ENCODE peak calls at places on chromosome 3, in nine cellular contexts. One of them, this sample, is unnamed.

GRCh38 chr3:149343951-149344350 is 10.5 kb upstream of the TM4SF18 start:
- DNase-seq in NAMALWA: peak
- DNase-seq in HL-60: no peak
- DNase-seq in SW480: no peak
- DNase-seq in HCEC 1CT: no peak
- DNase-seq in AG08395: no peak
- DNase-seq in uterus: no peak
- DNase-seq in CD8-positive, alpha-beta memory T cell: no peak
- DNase-seq in left ventricle myocardium inferior: no peak
- DNase-seq in this sample: no peak

GRCh38 chr3:133535971-133536634 is 37.4 kb upstream of the CDV3 start:
- DNase-seq in HCEC 1CT: peak
- DNase-seq in HL-60: no peak
- DNase-seq in left ventricle myocardium inferior: no peak
- DNase-seq in NAMALWA: no peak
- DNase-seq in uterus: no peak
- DNase-seq in SW480: no peak
- DNase-seq in AG08395: peak
- DNase-seq in CD8-positive, alpha-beta memory T cell: no peak
- DNase-seq in this sample: no peak

GRCh38 chr3:183247190-183247589 is 5.9 kb upstream of the B3GNT5 start:
- DNase-seq in HCEC 1CT: no peak
- DNase-seq in AG08395: no peak
- DNase-seq in uterus: no peak
- DNase-seq in SW480: no peak
- DNase-seq in HL-60: no peak
- DNase-seq in left ventricle myocardium inferior: no peak
- DNase-seq in CD8-positive, alpha-beta memory T cell: no peak
- DNase-seq in NAMALWA: no peak
- DNase-seq in this sample: no peak

GRCh38 chr3:183122257-183122932 is 23.1 kb upstream of the MCCC1 start:
- DNase-seq in AG08395: peak
- DNase-seq in uterus: no peak
- DNase-seq in HCEC 1CT: peak
- DNase-seq in left ventricle myocardium inferior: no peak
- DNase-seq in SW480: peak
- DNase-seq in HL-60: no peak
- DNase-seq in CD8-positive, alpha-beta memory T cell: peak
- DNase-seq in NAMALWA: peak
- DNase-seq in this sample: no peak

GRCh38 chr3:111246967-111247760 is 175.5 kb downstream of the NECTIN3 start:
- DNase-seq in HL-60: no peak
- DNase-seq in uterus: no peak
- DNase-seq in AG08395: peak
- DNase-seq in CD8-positive, alpha-beta memory T cell: no peak
- DNase-seq in NAMALWA: no peak
- DNase-seq in HCEC 1CT: peak
- DNase-seq in left ventricle myocardium inferior: no peak
- DNase-seq in SW480: no peak
- DNase-seq in this sample: no peak

GRCh38 chr3:48151807-48152427 is 36.3 kb downstream of the CDC25A start:
- DNase-seq in HL-60: no peak
- DNase-seq in uterus: no peak
- DNase-seq in SW480: no peak
- DNase-seq in AG08395: no peak
- DNase-seq in HCEC 1CT: no peak
- DNase-seq in NAMALWA: no peak
- DNase-seq in CD8-positive, alpha-beta memory T cell: no peak
- DNase-seq in left ventricle myocardium inferior: no peak
- DNase-seq in this sample: no peak

GRCh38 chr3:67486883-67487282 is 167.5 kb downstream of the SUCLG2 start:
- DNase-seq in HCEC 1CT: no peak
- DNase-seq in CD8-positive, alpha-beta memory T cell: no peak
- DNase-seq in SW480: no peak
- DNase-seq in NAMALWA: no peak
- DNase-seq in left ventricle myocardium inferior: no peak
- DNase-seq in uterus: no peak
- DNase-seq in AG08395: no peak
- DNase-seq in HL-60: no peak
- DNase-seq in this sample: no peak

GRCh38 chr3:194572131-194572789 is 61.0 kb downstream of the TMEM44 start:
- DNase-seq in SW480: peak
- DNase-seq in uterus: peak
- DNase-seq in AG08395: peak
- DNase-seq in HL-60: no peak
- DNase-seq in left ventricle myocardium inferior: peak
- DNase-seq in NAMALWA: no peak
- DNase-seq in HCEC 1CT: peak
- DNase-seq in CD8-positive, alpha-beta memory T cell: no peak
- DNase-seq in this sample: no peak

GRCh38 chr3:29919551-29919950 is 638.7 kb downstream of the RBMS3 start:
- DNase-seq in HL-60: no peak
- DNase-seq in AG08395: no peak
- DNase-seq in CD8-positive, alpha-beta memory T cell: no peak
- DNase-seq in HCEC 1CT: no peak
- DNase-seq in SW480: no peak
- DNase-seq in uterus: no peak
- DNase-seq in NAMALWA: no peak
- DNase-seq in left ventricle myocardium inferior: no peak
- DNase-seq in this sample: no peak

GRCh38 chr3:153215971-153216370 is 53.9 kb downstream of the RAP2B start:
- DNase-seq in HCEC 1CT: no peak
- DNase-seq in CD8-positive, alpha-beta memory T cell: no peak
- DNase-seq in SW480: no peak
- DNase-seq in AG08395: peak
- DNase-seq in left ventricle myocardium inferior: no peak
- DNase-seq in NAMALWA: no peak
- DNase-seq in uterus: no peak
- DNase-seq in HL-60: no peak
- DNase-seq in this sample: no peak

GRCh38 chr3:5473471-5473870 is 286.0 kb downstream of the EDEM1 start:
- DNase-seq in HL-60: no peak
- DNase-seq in left ventricle myocardium inferior: no peak
- DNase-seq in HCEC 1CT: no peak
- DNase-seq in SW480: no peak
- DNase-seq in uterus: no peak
- DNase-seq in CD8-positive, alpha-beta memory T cell: no peak
- DNase-seq in AG08395: no peak
- DNase-seq in NAMALWA: no peak
- DNase-seq in this sample: no peak

GRCh38 chr3:70753572-70753971 is 441.1 kb upstream of the MDFIC2 start:
- DNase-seq in HCEC 1CT: no peak
- DNase-seq in left ventricle myocardium inferior: no peak
- DNase-seq in AG08395: no peak
- DNase-seq in uterus: no peak
- DNase-seq in HL-60: no peak
- DNase-seq in CD8-positive, alpha-beta memory T cell: no peak
- DNase-seq in NAMALWA: no peak
- DNase-seq in SW480: no peak
- DNase-seq in this sample: no peak

GRCh38 chr3:21330293-21330692 is 420.7 kb downstream of the ZNF385D start:
- DNase-seq in AG08395: no peak
- DNase-seq in SW480: peak
- DNase-seq in HCEC 1CT: no peak
- DNase-seq in NAMALWA: peak
- DNase-seq in uterus: no peak
- DNase-seq in CD8-positive, alpha-beta memory T cell: no peak
- DNase-seq in HL-60: no peak
- DNase-seq in left ventricle myocardium inferior: no peak
- DNase-seq in this sample: no peak

GRCh38 chr3:65288781-65289180 is 601.0 kb upstream of the ADAMTS9 start:
- DNase-seq in NAMALWA: no peak
- DNase-seq in uterus: no peak
- DNase-seq in SW480: no peak
- DNase-seq in HL-60: no peak
- DNase-seq in left ventricle myocardium inferior: no peak
- DNase-seq in CD8-positive, alpha-beta memory T cell: no peak
- DNase-seq in AG08395: no peak
- DNase-seq in HCEC 1CT: no peak
- DNase-seq in this sample: no peak

GRCh38 chr3:160953681-160954080 is 151.5 kb downstream of the B3GALNT1 start:
- DNase-seq in HL-60: no peak
- DNase-seq in uterus: no peak
- DNase-seq in CD8-positive, alpha-beta memory T cell: no peak
- DNase-seq in NAMALWA: no peak
- DNase-seq in SW480: no peak
- DNase-seq in AG08395: no peak
- DNase-seq in left ventricle myocardium inferior: no peak
- DNase-seq in HCEC 1CT: no peak
- DNase-seq in this sample: no peak

GRCh38 chr3:36496734-36497133 is 116.4 kb downstream of the STAC start:
- DNase-seq in AG08395: peak
- DNase-seq in HCEC 1CT: no peak
- DNase-seq in uterus: no peak
- DNase-seq in left ventricle myocardium inferior: no peak
- DNase-seq in SW480: no peak
- DNase-seq in NAMALWA: no peak
- DNase-seq in CD8-positive, alpha-beta memory T cell: no peak
- DNase-seq in HL-60: peak
- DNase-seq in this sample: no peak

GRCh38 chr3:13484861-13485590 is 4.9 kb downstream of the HDAC11 start:
- DNase-seq in left ventricle myocardium inferior: peak
- DNase-seq in SW480: peak
- DNase-seq in uterus: no peak
- DNase-seq in HL-60: no peak
- DNase-seq in AG08395: peak
- DNase-seq in HCEC 1CT: no peak
- DNase-seq in NAMALWA: no peak
- DNase-seq in CD8-positive, alpha-beta memory T cell: no peak
- DNase-seq in this sample: peak